ENCODE peak calls at places on chromosomes 12 and 14, in four cellular contexts. One of them, this sample, is unnamed.

GRCh38 chr12:9404469-9405260 is 196.5 kb upstream of the PZP start:
- DNase-seq in K562: peak; percentile 8
- DNase-seq in IMR-90: no peak
- DNase-seq in brain microvascular endothelial cell: no peak
- DNase-seq in this sample: no peak

GRCh38 chr12:58176296-58176869 is 235.0 kb downstream of the ATP23 start:
- DNase-seq in K562: peak; percentile 12
- DNase-seq in IMR-90: peak; percentile 38
- DNase-seq in brain microvascular endothelial cell: peak; percentile 59
- DNase-seq in this sample: peak; percentile 75

GRCh38 chr14:73758392-73759182 is 44.4 kb upstream of the PNMA1 start:
- DNase-seq in K562: peak; percentile 81
- DNase-seq in IMR-90: peak; percentile 65
- DNase-seq in brain microvascular endothelial cell: peak; percentile 61
- DNase-seq in this sample: peak; percentile 89

GRCh38 chr14:95258754-95259593 is 60.7 kb downstream of the CLMN start:
- DNase-seq in K562: no peak
- DNase-seq in IMR-90: no peak
- DNase-seq in brain microvascular endothelial cell: peak; percentile 35
- DNase-seq in this sample: no peak

GRCh38 chr14:46571970-46572369 is 79.6 kb downstream of the RPL10L start:
- DNase-seq in K562: no peak
- DNase-seq in IMR-90: no peak
- DNase-seq in brain microvascular endothelial cell: peak; percentile 79
- DNase-seq in this sample: no peak

GRCh38 chr12:88723219-88723618 is 142.9 kb upstream of the KITLG start:
- DNase-seq in K562: no peak
- DNase-seq in IMR-90: peak; percentile 36
- DNase-seq in brain microvascular endothelial cell: peak; percentile 9
- DNase-seq in this sample: no peak

GRCh38 chr12:19833775-19834501 is 394.6 kb downstream of the AEBP2 start:
- DNase-seq in K562: no peak
- DNase-seq in IMR-90: peak; percentile 8
- DNase-seq in brain microvascular endothelial cell: peak; percentile 24
- DNase-seq in this sample: no peak

GRCh38 chr12:76530531-76530930 is 29.0 kb downstream of the OSBPL8 start:
- DNase-seq in K562: no peak
- DNase-seq in IMR-90: no peak
- DNase-seq in brain microvascular endothelial cell: no peak
- DNase-seq in this sample: no peak

GRCh38 chr12:127628655-127629054 is 638.3 kb upstream of the TMEM132C start:
- DNase-seq in K562: no peak
- DNase-seq in IMR-90: peak; percentile 75
- DNase-seq in brain microvascular endothelial cell: peak; percentile 51
- DNase-seq in this sample: no peak

GRCh38 chr12:15151141-15152091 is 69.8 kb downstream of the RERG start:
- DNase-seq in K562: no peak
- DNase-seq in IMR-90: no peak
- DNase-seq in brain microvascular endothelial cell: peak; percentile 38
- DNase-seq in this sample: peak; percentile 24

GRCh38 chr12:52278931-52279682 is 4.7 kb downstream of the KRT86 start:
- DNase-seq in K562: peak; percentile 84
- DNase-seq in IMR-90: peak; percentile 65
- DNase-seq in brain microvascular endothelial cell: peak; percentile 61
- DNase-seq in this sample: peak; percentile 74

GRCh38 chr12:72388322-72388721 is 116.2 kb downstream of the TRHDE start:
- DNase-seq in K562: no peak
- DNase-seq in IMR-90: no peak
- DNase-seq in brain microvascular endothelial cell: no peak
- DNase-seq in this sample: no peak

GRCh38 chr12:15636060-15636890 is 152.9 kb downstream of the EPS8 start:
- DNase-seq in K562: no peak
- DNase-seq in IMR-90: no peak
- DNase-seq in brain microvascular endothelial cell: no peak
- DNase-seq in this sample: no peak

DNA sequence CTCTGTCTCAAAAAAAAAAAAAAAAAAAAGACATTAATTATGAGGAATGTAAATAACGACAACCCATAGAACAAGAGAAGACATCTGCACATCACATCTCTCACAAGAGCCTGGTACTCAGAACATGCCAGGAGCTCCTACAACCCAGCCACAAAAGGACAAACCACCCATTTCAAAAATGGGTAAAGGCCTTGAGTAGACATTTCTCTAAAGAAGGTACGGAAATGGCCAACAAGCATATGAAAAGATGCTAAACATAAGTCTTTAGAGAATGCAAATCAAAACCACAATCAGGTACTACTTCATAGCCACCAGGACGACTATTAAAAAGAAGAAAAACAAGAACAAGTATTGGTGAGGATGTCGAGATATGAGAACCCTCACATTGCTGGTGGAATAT is 13.3 kb downstream of the AMN start:
- DNase-seq in K562: no peak
- DNase-seq in IMR-90: no peak
- DNase-seq in brain microvascular endothelial cell: no peak
- DNase-seq in this sample: no peak
- H3K36me3 ChIP-seq in K562: peaks cover 6% of the 10 kb centered on the region
- H3K36me3 ChIP-seq in IMR-90: peaks cover 60% of the 10 kb centered on the region
- H3K36me3 ChIP-seq in brain microvascular endothelial cell: peaks cover 52% of the 10 kb centered on the region
- H3K36me3 ChIP-seq in this sample: peaks cover 16% of the 10 kb centered on the region

GRCh38 chr12:108196921-108197320 is 67.8 kb downstream of the WSCD2 start:
- DNase-seq in K562: no peak
- DNase-seq in IMR-90: no peak
- DNase-seq in brain microvascular endothelial cell: no peak
- DNase-seq in this sample: no peak

GRCh38 chr12:108199111-108199510 is 70.0 kb downstream of the WSCD2 start:
- DNase-seq in K562: no peak
- DNase-seq in IMR-90: no peak
- DNase-seq in brain microvascular endothelial cell: no peak
- DNase-seq in this sample: no peak

GRCh38 chr12:108194585-108194984 is 65.5 kb downstream of the WSCD2 start:
- DNase-seq in K562: no peak
- DNase-seq in IMR-90: no peak
- DNase-seq in brain microvascular endothelial cell: no peak
- DNase-seq in this sample: no peak

GRCh38 chr12:108196319-108196718 is 67.2 kb downstream of the WSCD2 start:
- DNase-seq in K562: no peak
- DNase-seq in IMR-90: no peak
- DNase-seq in brain microvascular endothelial cell: no peak
- DNase-seq in this sample: no peak

GRCh38 chr12:108198043-108198442 is 69.0 kb downstream of the WSCD2 start:
- DNase-seq in K562: no peak
- DNase-seq in IMR-90: no peak
- DNase-seq in brain microvascular endothelial cell: no peak
- DNase-seq in this sample: no peak
- H3K27me3 ChIP-seq in K562: no peaks in the 10 kb centered on the region
- H3K27me3 ChIP-seq in IMR-90: no peaks in the 10 kb centered on the region
- H3K27me3 ChIP-seq in brain microvascular endothelial cell: no peaks in the 10 kb centered on the region
- H3K27me3 ChIP-seq in this sample: peaks cover 27% of the 10 kb centered on the region

DNA sequence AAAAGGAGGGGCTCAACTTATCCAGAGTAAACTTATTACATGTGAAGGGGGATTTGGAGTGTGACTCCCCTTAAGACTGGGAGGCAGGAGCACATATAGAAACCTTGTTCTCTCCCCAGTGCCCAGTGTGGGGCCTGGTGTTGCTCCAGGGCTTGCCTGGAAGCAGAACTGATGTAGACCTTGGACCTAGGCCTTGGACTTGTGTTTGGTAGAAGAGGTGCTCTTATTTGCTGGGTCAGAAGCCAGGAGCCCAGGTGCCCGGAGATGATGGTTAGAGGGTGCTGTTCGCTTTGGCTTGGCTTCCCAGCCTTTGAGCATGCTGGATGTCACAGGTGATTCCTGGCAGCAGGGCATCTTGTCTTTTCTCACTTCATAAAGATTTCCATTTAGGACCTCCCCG is 110.4 kb downstream of the SMOC1 start:
- DNase-seq in K562: no peak
- DNase-seq in IMR-90: no peak
- DNase-seq in brain microvascular endothelial cell: no peak
- DNase-seq in this sample: no peak
- H3K27ac ChIP-seq in K562: no peak overlapping the region
- H3K27ac ChIP-seq in IMR-90: no peak overlapping the region
- H3K27ac ChIP-seq in brain microvascular endothelial cell: no peak overlapping the region
- H3K27ac ChIP-seq in this sample: no peak overlapping the region

DNA sequence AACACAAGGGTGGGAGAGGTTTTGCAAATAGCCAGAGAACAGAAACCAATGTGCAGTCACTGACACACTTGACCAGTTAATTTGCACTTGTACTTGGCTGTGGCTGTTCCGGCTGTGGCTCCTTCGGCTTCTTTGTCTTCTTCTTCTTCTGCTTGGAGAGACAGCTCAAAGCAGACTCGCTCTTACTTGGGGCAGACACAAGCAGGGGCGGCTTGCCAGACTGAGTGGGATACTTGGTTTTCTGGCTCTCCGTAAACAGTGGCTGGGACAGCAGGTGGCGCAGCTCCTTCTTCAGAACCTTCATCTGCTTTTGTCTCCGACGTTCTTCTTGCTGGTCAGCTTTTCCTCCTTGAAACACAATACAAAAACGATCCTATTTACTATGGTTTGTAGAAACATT is 25.0 kb downstream of the OTUB2 start:
- DNase-seq in K562: no peak
- DNase-seq in IMR-90: peak; percentile 42
- DNase-seq in brain microvascular endothelial cell: peak; percentile 34
- DNase-seq in this sample: peak; percentile 54
- H3K36me3 ChIP-seq in K562: peaks cover 92% of the 10 kb centered on the region
- H3K36me3 ChIP-seq in IMR-90: peaks cover 80% of the 10 kb centered on the region
- H3K36me3 ChIP-seq in brain microvascular endothelial cell: peaks cover 51% of the 10 kb centered on the region
- H3K36me3 ChIP-seq in this sample: peaks cover 89% of the 10 kb centered on the region

DNA sequence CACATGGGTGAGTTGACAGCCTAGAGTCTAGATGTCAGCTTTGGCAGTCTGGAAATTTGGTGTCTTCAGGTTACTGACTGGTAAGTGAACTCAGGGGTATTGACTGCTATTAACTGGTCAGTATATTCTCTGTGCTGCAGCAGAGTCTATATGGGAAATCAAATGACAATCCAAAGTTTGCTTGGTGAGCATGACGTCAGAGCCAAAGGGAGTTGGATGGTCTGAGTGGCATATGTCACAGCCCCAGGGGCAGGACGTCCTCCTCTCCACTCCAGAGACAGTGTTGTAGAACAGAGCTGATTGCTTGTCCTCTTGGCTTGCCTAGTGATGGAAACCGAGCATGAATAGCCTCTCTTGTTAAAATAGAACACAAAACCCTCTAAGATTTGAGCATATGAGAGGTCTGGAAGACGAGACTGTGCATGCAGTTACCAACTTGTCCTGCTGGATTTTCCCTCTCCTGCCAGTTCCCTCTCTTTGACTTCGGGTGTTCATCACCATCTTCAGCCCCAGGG is 3.3 kb upstream of the TBC1D30 start:
- DNase-seq in K562: no peak
- DNase-seq in IMR-90: no peak
- DNase-seq in brain microvascular endothelial cell: no peak
- DNase-seq in this sample: no peak
- H3K27me3 ChIP-seq in K562: peaks cover 18% of the 10 kb centered on the region
- H3K27me3 ChIP-seq in IMR-90: peaks cover 35% of the 10 kb centered on the region
- H3K27me3 ChIP-seq in brain microvascular endothelial cell: peaks cover 21% of the 10 kb centered on the region
- H3K27me3 ChIP-seq in this sample: no peaks in the 10 kb centered on the region

GRCh38 chr14:99966030-99966429 is 99.2 kb upstream of the EVL start:
- DNase-seq in K562: no peak
- DNase-seq in IMR-90: no peak
- DNase-seq in brain microvascular endothelial cell: no peak
- DNase-seq in this sample: no peak
- H3K27ac ChIP-seq in K562: no peak overlapping the region
- H3K27ac ChIP-seq in IMR-90: no peak overlapping the region
- H3K27ac ChIP-seq in brain microvascular endothelial cell: no peak overlapping the region
- H3K27ac ChIP-seq in this sample: no peak overlapping the region

GRCh38 chr12:112017041-112017440 is 3.8 kb downstream of the ERP29 start:
- DNase-seq in K562: no peak
- DNase-seq in IMR-90: no peak
- DNase-seq in brain microvascular endothelial cell: no peak
- DNase-seq in this sample: no peak

GRCh38 chr12:112022241-112023016 is 9.2 kb downstream of the ERP29 start:
- DNase-seq in K562: no peak
- DNase-seq in IMR-90: no peak
- DNase-seq in brain microvascular endothelial cell: no peak
- DNase-seq in this sample: no peak

GRCh38 chr12:112015938-112016337 is 2.7 kb downstream of the ERP29 start:
- DNase-seq in K562: no peak
- DNase-seq in IMR-90: no peak
- DNase-seq in brain microvascular endothelial cell: no peak
- DNase-seq in this sample: no peak

GRCh38 chr12:112020947-112021457 is 7.8 kb downstream of the ERP29 start:
- DNase-seq in K562: no peak
- DNase-seq in IMR-90: no peak
- DNase-seq in brain microvascular endothelial cell: no peak
- DNase-seq in this sample: no peak

GRCh38 chr12:112018571-112019237 is 5.5 kb downstream of the ERP29 start:
- DNase-seq in K562: no peak
- DNase-seq in IMR-90: peak; percentile 92
- DNase-seq in brain microvascular endothelial cell: peak; percentile 72
- DNase-seq in this sample: no peak
- H3K36me3 ChIP-seq in K562: peaks cover 83% of the 10 kb centered on the region
- H3K36me3 ChIP-seq in IMR-90: peaks cover 26% of the 10 kb centered on the region
- H3K36me3 ChIP-seq in brain microvascular endothelial cell: peaks cover 28% of the 10 kb centered on the region
- H3K36me3 ChIP-seq in this sample: peaks cover 86% of the 10 kb centered on the region

DNA sequence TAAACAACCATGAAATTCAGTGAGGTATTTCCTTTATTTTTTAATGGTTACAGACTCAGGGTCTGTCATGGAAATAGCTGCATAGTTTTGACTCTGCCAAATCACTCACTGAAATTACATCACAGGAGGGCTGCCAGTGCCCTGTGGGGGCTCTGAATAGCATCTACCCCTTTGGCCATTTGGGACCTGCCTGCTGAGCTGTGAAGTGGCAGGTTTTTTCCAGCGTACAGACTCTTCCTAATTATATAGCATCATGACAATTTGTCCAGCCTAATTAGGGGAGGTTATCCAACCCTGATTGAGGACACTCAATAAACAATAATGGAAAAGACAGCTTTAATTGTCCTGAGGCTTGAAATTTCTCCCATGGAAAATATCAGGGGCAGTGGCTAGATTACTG is 1.8 kb upstream of the COCH start:
- DNase-seq in K562: no peak
- DNase-seq in IMR-90: no peak
- DNase-seq in brain microvascular endothelial cell: no peak
- DNase-seq in this sample: no peak
- H3K27me3 ChIP-seq in K562: no peaks in the 10 kb centered on the region
- H3K27me3 ChIP-seq in IMR-90: peaks cover 68% of the 10 kb centered on the region
- H3K27me3 ChIP-seq in brain microvascular endothelial cell: peaks cover 11% of the 10 kb centered on the region
- H3K27me3 ChIP-seq in this sample: no peaks in the 10 kb centered on the region

GRCh38 chr12:10557329-10557728 is 51.6 kb downstream of the EIF2S3B start:
- DNase-seq in K562: no peak
- DNase-seq in IMR-90: no peak
- DNase-seq in brain microvascular endothelial cell: no peak
- DNase-seq in this sample: no peak
- H3K27ac ChIP-seq in K562: no peak overlapping the region
- H3K27ac ChIP-seq in IMR-90: no peak overlapping the region
- H3K27ac ChIP-seq in brain microvascular endothelial cell: no peak overlapping the region
- H3K27ac ChIP-seq in this sample: no peak overlapping the region

DNA sequence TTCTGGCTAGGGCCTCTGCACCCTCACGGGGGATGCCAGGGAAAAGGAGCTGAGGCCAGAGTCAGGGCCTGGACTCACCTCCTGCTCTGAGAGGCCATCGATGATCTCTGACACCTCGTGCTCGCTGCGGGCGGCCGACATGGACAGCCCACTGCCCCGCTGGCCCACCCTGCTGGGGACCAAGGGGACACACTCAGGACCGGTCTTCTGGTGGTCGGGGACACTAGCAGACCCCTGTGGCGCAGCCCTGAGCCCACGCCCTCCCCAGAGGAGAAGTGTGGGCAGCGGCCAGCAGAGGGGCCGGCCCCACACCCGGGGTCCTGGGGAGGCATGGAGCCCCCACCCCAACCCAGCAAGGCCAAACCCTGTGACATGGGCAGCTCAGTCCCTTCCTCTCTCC is 134.6 kb downstream of the RFLNA start:
- DNase-seq in K562: no peak
- DNase-seq in IMR-90: no peak
- DNase-seq in brain microvascular endothelial cell: no peak
- DNase-seq in this sample: no peak
- H3K36me3 ChIP-seq in K562: peaks cover 59% of the 10 kb centered on the region
- H3K36me3 ChIP-seq in IMR-90: peaks cover 40% of the 10 kb centered on the region
- H3K36me3 ChIP-seq in brain microvascular endothelial cell: peaks cover 23% of the 10 kb centered on the region
- H3K36me3 ChIP-seq in this sample: peaks cover 49% of the 10 kb centered on the region

This sample was measured in WERI-Rb-1.